ENCODE peak calls at places on chromosome 9, in ten cellular contexts. Y, D, W, S, U, K, A, X, H and R are unnamed samples.

GRCh38 chr9:87141124-87141523 is 193.8 kb upstream of the GAS1 start:
- DNase-seq in Y (no peak), D (no peak), W (no peak), S (no peak), U (no peak), K (no peak), A (no peak), X (no peak), H (no peak), R (no peak)

GRCh38 chr9:70073756-70074155 is 30.1 kb downstream of the MAMDC2 start:
- DNase-seq in Y (no peak), D (no peak), W (no peak), S (no peak), U (no peak), K (no peak), A (no peak), X (no peak), H (no peak), R (no peak)

GRCh38 chr9:4131946-4132345 is 167.9 kb downstream of the GLIS3 start:
- DNase-seq in Y (no peak), D (no peak), W (no peak), S (no peak), U (no peak), K (no peak), A (no peak), X (no peak), H (no peak), R (no peak)

GRCh38 chr9:3359778-3360177 is 166.0 kb downstream of the RFX3 start:
- DNase-seq in Y (no peak), D (no peak), W (no peak), S (no peak), U (no peak), K (no peak), A (no peak), X (no peak), H (no peak), R (no peak)

GRCh38 chr9:15240927-15241326 is 66.1 kb downstream of the TTC39B start:
- DNase-seq in Y (no peak), D (no peak), W (no peak), S (no peak), U (no peak), K (no peak), A (no peak), X (no peak), H (no peak), R (no peak)

GRCh38 chr9:127539259-127539981 is 72.7 kb upstream of the STXBP1 start:
- DNase-seq in Y (no peak), D (no peak), W (no peak), S (no peak), U (peak), K (no peak), A (no peak), X (no peak), H (no peak), R (no peak)

GRCh38 chr9:122642226-122642625 is 15.2 kb downstream of the OR1B1 start:
- DNase-seq in Y (no peak), D (no peak), W (no peak), S (no peak), U (no peak), K (no peak), A (no peak), X (no peak), H (no peak), R (no peak)

GRCh38 chr9:133715866-133716563 is 22.1 kb downstream of the SARDH start:
- DNase-seq in Y (no peak), D (peak), W (peak), S (peak), U (peak), K (peak), A (no peak), X (peak), H (no peak), R (no peak)

GRCh38 chr9:126024581-126025230 is 277.5 kb downstream of the PBX3 start:
- DNase-seq in Y (no peak), D (no peak), W (no peak), S (no peak), U (no peak), K (no peak), A (no peak), X (no peak), H (no peak), R (no peak)

GRCh38 chr9:136059851-136060670 is 35.0 kb downstream of the NACC2 start:
- DNase-seq in Y (no peak), D (no peak), W (no peak), S (peak), U (peak), K (no peak), A (no peak), X (no peak), H (no peak), R (no peak)

GRCh38 chr9:36543916-36544315 is 28.8 kb upstream of the MELK start:
- DNase-seq in Y (no peak), D (no peak), W (peak), S (peak), U (no peak), K (no peak), A (no peak), X (no peak), H (no peak), R (no peak)

GRCh38 chr9:37876376-37876775 is 27.6 kb downstream of the SLC25A51 start:
- DNase-seq in Y (no peak), D (no peak), W (no peak), S (no peak), U (no peak), K (no peak), A (no peak), X (no peak), H (no peak), R (no peak)